ENCODE peak calls at places on chromosomes 11 and 22, in four cellular contexts. G, M, E and N are unnamed samples.
A peak's percentile ranks its signal among the peaks of the same experiment; 100 is the strongest.

GRCh38 chr11:33920838-33921613 is 29.1 kb upstream of the LMO2 start:
- DNase-seq in G (no peak), M (no peak), E (no peak), N (no peak)

GRCh38 chr11:71396548-71397123 is 51.6 kb downstream of the DHCR7 start:
- DNase-seq in G (no peak), M (no peak), E (no peak), N (no peak)

GRCh38 chr11:47099213-47099917 is 77.3 kb downstream of the ARFGAP2 start:
- DNase-seq in G (no peak), M (no peak), E (no peak), N (no peak)

GRCh38 chr11:112734207-112734606 is 227.0 kb upstream of the NCAM1 start:
- DNase-seq in G (no peak), M (no peak), E (peak; percentile 85), N (no peak)

GRCh38 chr11:64056213-64056785 is 20.6 kb downstream of the FLRT1 start:
- DNase-seq in G (no peak), M (no peak), E (no peak), N (no peak)

GRCh38 chr11:107562647-107563208 is 2.8 kb downstream of the ALKBH8 start:
- DNase-seq in G (no peak), M (peak; percentile 64), E (no peak), N (no peak)

GRCh38 chr11:116725434-116726221 is 47.2 kb downstream of the BUD13 start:
- DNase-seq in G (no peak), M (no peak), E (no peak), N (no peak)

GRCh38 chr22:23529166-23530103 is 50.7 kb downstream of the IGLL1 start:
- DNase-seq in G (no peak), M (no peak), E (no peak), N (no peak)

GRCh38 chr11:74330065-74330858 is 18.8 kb upstream of the P4HA3 start:
- DNase-seq in G (no peak), M (no peak), E (no peak), N (no peak)

GRCh38 chr11:11841121-11841604 is 609 bp upstream of the USP47 start:
- DNase-seq in G (peak; percentile 59), M (peak; percentile 49), E (peak; percentile 49), N (no peak)

GRCh38 chr22:37809672-37810333 is 2.1 kb downstream of the GCAT start:
- DNase-seq in G (no peak), M (no peak), E (no peak), N (no peak)

GRCh38 chr11:120326845-120327281 is 1.8 kb downstream of the TLCD5 start:
- DNase-seq in G (no peak), M (peak; percentile 35), E (no peak), N (no peak)

GRCh38 chr22:49272546-49273125 is 555.0 kb downstream of the BRD1 start:
- DNase-seq in G (no peak), M (no peak), E (no peak), N (no peak)

GRCh38 chr11:11400635-11401232 is 47.7 kb upstream of the CSNK2A3 start:
- DNase-seq in G (no peak), M (peak; percentile 33), E (no peak), N (no peak)

GRCh38 chr22:44944891-44945600 is 64.8 kb downstream of the PHF21B start:
- DNase-seq in G (no peak), M (no peak), E (no peak), N (no peak)

GRCh38 chr11:30635401-30635989 is 49.3 kb upstream of the MPPED2 start:
- DNase-seq in G (no peak), M (no peak), E (peak; percentile 88), N (no peak)

DNA sequence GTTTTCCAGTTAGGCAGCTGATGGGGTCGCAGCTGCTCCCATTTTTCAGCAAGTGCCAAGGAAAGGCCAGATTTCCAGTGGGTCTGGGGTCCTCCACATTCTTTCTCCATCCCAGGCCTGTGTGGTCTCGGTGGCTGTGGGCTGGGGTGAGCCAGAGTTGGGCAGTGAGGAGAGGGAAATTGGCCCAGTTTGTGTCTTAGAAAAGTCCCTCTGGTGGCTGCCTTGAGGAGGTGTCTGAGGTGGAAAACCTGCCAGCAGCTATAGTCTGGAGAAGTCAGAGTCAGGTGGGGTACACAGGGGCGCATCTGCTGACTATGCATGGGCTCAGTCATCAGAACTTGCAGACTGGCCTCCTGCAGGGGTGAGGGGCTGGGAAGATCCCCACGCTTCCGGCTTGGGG is 30.5 kb downstream of the MRGPRD start:
- DNase-seq in G (no peak), M (peak; percentile 47), E (peak; percentile 30), N (no peak)
- TF ChIP-seq CTCF in G (no peak), M (peak; percentile 25), E (peak; percentile 35), N (no peak)

DNA sequence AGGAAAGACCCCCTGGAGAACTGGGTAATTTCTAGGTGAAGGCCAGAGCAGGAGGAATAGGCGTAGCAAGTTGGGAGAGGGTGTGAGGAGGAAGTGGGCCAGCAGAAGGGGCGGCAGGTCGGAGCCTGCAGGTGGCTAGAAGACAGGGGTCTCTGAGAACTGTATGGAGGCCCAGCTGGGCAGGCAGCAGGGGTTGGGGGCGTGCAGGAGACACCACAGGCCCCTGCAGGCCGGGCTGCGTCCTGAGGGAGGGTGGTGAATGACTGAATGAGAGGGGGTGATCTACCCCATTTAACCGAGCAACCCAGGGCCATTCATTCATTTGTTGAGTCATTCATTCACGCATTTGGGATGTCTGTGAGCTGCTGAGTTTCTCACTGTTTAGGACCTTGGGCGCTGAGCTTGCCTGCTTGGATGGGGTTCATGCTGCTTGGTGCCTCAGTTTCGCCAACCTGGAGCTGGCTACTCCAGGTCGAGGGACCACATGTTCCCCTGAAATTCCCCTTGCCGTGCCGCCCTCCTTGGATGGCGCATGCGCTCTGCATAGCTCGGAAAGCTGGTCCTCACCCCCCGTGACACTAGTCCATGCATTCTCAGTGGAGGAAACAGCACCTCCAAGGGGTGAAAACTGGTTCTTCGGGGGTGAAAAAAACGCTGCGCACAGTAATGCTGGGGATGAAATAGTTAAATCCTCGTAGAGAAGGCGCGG is 15.6 kb downstream of the MPPED1 start:
- DNase-seq in G (no peak), M (no peak), E (no peak), N (no peak)
- TF ChIP-seq CTCF in G (no peak), M (no peak), E (no peak), N (no peak)

DNA sequence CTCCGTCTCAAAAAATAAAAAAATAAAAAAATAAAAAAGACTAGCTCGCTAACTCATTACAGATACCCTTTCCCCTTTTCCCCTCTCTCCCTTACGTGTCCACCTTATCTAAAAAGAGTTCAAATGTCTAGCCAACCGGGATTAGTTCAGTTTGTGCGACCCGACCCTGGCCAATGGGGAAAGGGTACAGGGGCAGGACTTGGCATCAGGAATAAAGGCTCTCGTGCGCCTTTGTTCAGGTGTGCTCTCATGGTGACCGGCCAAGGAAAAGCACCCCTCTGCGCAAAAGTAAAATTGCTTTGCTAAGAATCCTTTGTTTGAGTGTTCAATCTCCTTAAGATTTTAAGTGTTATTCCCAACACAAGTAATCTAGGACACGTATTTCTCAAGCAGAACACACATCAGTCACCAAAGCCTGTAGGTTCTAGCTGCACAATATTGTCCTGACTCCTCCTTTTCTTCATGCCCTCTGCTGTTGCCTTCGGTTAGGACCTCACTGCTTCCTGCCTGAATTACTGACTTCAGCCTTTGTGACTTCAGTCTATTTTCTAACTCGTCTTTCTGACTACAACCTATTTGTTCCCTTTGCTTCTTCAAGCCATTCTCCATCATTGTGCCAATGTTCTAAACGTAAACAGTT is 20.7 kb upstream of the CECR2 start:
- DNase-seq in G (no peak), M (no peak), E (no peak), N (no peak)
- TF ChIP-seq CTCF in G (no peak), M (no peak), E (no peak), N (no peak)

DNA sequence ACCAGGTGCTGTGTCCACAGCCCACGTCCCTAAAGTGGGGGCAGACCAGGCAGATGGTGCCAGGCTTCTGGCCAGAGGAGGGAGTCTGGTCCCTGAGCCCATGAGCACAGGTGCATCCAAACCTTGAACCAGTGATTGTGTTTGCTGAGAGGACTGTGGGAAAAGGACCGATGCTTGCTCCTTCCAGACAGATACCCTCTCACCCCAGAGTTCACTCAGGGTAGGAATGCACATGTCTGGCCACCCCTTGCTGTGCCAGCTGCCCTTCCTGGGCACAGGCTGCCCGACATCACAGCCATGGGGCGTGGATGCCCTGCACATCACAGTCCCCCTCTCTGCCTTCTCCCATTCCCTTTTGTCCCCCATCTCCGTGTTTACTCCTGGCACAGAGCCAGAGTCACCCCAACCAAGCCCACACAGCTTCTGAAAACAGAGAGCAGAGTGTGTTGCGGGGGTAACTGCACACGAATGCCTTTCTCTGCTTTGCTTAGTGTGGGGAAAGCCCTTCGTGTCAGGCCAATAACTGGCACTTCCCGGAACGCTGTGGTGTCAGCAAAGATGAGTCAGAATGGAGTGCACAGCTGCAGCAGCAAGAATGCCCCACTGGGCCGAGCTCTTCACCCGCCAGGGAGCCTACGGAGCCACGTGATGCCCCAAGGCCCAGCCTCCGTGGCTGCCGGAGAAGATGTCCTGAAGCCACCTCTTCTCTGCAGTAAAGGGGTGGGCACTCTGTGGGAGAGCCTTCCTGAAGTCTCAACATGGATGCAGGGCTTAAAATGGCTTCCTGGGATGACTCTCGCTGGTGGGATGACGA is 7.6 kb downstream of the CARS1 start:
- DNase-seq in G (peak; percentile 71), M (peak; percentile 77), E (no peak), N (peak; percentile 42)
- TF ChIP-seq CTCF in G (peak; percentile 39), M (peak; percentile 16), E (peak; percentile 41), N (no peak)

GRCh38 chr11:124108158-124108557 is 7.1 kb upstream of the VWA5A start:
- DNase-seq in G (no peak), M (peak; percentile 29), E (peak; percentile 7), N (no peak)
- TF ChIP-seq CTCF in G (no peak), M (no peak), E (peak; percentile 29), N (no peak)

GRCh38 chr11:91513734-91514133 is 710.9 kb upstream of the FAT3 start:
- DNase-seq in G (no peak), M (peak; percentile 21), E (no peak), N (no peak)
- TF ChIP-seq CTCF in G (no peak), M (peak; percentile 42), E (no peak), N (no peak)

DNA sequence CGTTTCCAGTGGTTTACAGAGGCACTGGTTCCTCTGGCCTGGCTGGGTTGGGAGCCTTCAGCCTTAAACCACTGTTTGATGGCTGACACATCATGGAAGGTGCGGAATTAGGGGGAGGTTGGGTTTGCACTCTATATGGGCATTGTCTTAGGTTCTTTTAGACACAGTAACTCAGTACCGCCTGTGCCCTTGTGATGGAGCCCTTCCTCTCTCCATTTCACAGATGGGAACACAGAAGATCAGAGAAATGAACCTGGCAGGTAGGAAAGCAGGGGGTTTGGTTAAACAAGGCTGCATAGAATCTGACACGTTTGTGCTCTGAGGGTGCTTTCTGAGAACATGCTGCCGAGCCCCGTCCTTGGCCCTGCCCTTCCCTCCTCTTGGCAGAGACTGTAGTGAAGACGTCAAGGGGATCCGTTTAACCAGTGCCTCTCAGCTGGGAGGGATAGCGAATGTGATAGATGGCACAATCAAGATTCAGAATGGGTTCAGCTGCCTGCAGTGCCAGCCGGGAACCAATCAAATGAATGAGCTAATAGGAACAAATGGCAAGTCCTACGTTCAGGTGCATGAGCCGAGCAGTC is 228.6 kb downstream of the TBC1D22A start:
- DNase-seq in G (no peak), M (no peak), E (no peak), N (no peak)
- TF ChIP-seq CTCF in G (no peak), M (no peak), E (no peak), N (no peak)

GRCh38 chr11:69948256-69949141 is 129.3 kb upstream of the FGF3 start:
- DNase-seq in G (no peak), M (peak; percentile 83), E (no peak), N (no peak)
- TF ChIP-seq CTCF in G (no peak), M (peak; percentile 28), E (no peak), N (no peak)